ENCODE peak calls at places on chromosomes 16 and 17, in four cellular contexts. V is GM12891, U is HL-60, A is transverse colon. J is an unnamed sample.

GRCh38 chr16:67699265-67699664 is 19.9 kb downstream of the GFOD2 start:
- DNase-seq in A (no peak), V (no peak), U (no peak), J (no peak)

GRCh38 chr17:348012-348411 is 4.6 kb downstream of the RPH3AL start:
- DNase-seq in A (no peak), V (no peak), U (no peak), J (no peak)

GRCh38 chr17:39553326-39553945 is 54.3 kb downstream of the NEUROD2 start:
- DNase-seq in A (no peak), V (no peak), U (no peak), J (no peak)

GRCh38 chr17:17837966-17838962 is 1.5 kb upstream of the SREBF1 start:
- DNase-seq in V (no peak), A (peak), U (no peak), J (no peak)

GRCh38 chr16:25434061-25434460 is 176.4 kb upstream of the ZKSCAN2 start:
- DNase-seq in U (no peak), V (no peak), A (no peak), J (no peak)

GRCh38 chr17:46983782-46984181 is 4.7 kb upstream of the RPRML start:
- DNase-seq in V (no peak), A (no peak), U (no peak), J (no peak)

GRCh38 chr17:36661047-36661666 is 59.8 kb downstream of the MRM1 start:
- DNase-seq in U (no peak), A (no peak), V (no peak), J (no peak)

GRCh38 chr16:17070882-17071592 is 399.7 kb downstream of the XYLT1 start:
- DNase-seq in U (peak), A (peak), V (peak), J (peak)

GRCh38 chr16:67029249-67030096 is 524 bp downstream of the CBFB start:
- DNase-seq in A (peak), V (peak), U (peak), J (no peak)

GRCh38 chr16:22008215-22009142 is 568 bp downstream of the MOSMO start:
- DNase-seq in U (no peak), A (peak), V (peak), J (no peak)

GRCh38 chr16:30499284-30499683 is 26.7 kb downstream of the ITGAL start:
- DNase-seq in V (no peak), U (no peak), A (no peak), J (no peak)

GRCh38 chr16:7270823-7271222 is 61.8 kb upstream of the RBFOX1 start:
- DNase-seq in V (no peak), U (no peak), A (no peak), J (no peak)

GRCh38 chr17:6843241-6843890 is 11.8 kb upstream of the TEKT1 start:
- DNase-seq in U (no peak), V (no peak), A (no peak), J (peak)

GRCh38 chr16:30066882-30067583 is 1.5 kb downstream of the ALDOA start:
- DNase-seq in U (no peak), A (peak), V (no peak), J (no peak)

GRCh38 chr16:55651841-55652824 is 3.7 kb upstream of the SLC6A2 start:
- DNase-seq in A (no peak), U (no peak), V (no peak), J (no peak)

GRCh38 chr17:78127888-78128615 is 503 bp downstream of the TMC6 start:
- DNase-seq in A (peak), V (no peak), U (no peak), J (no peak)

GRCh38 chr17:78374189-78374588 is 4.3 kb upstream of the PGS1 start:
- DNase-seq in V (no peak), A (no peak), U (no peak), J (no peak)

GRCh38 chr17:48577946-48578615 is at the start of gene HOXB4:
- DNase-seq in V (peak), U (no peak), A (peak), J (peak)

GRCh38 chr16:57118461-57119084 is 26.2 kb downstream of the CPNE2 start:
- DNase-seq in V (no peak), A (no peak), U (no peak), J (no peak)

GRCh38 chr17:28724500-28725165 is 1.4 kb downstream of the TLCD1 start:
- DNase-seq in V (no peak), U (peak), A (no peak), J (no peak)

GRCh38 chr17:45149669-45150603 is 1.7 kb downstream of the HEXIM1 start:
- DNase-seq in A (peak), V (no peak), U (no peak), J (no peak)

GRCh38 chr16:31134091-31134571 is 1.4 kb downstream of the PRSS8 start:
- DNase-seq in U (peak), V (no peak), A (no peak), J (no peak)

GRCh38 chr16:67562918-67563707 is 787 bp downstream of the CTCF start:
- DNase-seq in U (peak), V (no peak), A (peak), J (no peak)

GRCh38 chr16:49282690-49283375 is 1.2 kb upstream of the CBLN1 start:
- DNase-seq in U (no peak), A (no peak), V (no peak), J (no peak)

GRCh38 chr17:15124746-15125145 is 140.4 kb downstream of the PMP22 start:
- DNase-seq in V (no peak), A (no peak), U (no peak), J (no peak)

GRCh38 chr16:49674255-49674980 is 181.5 kb downstream of the ZNF423 start:
- DNase-seq in U (no peak), V (no peak), A (no peak), J (no peak)

GRCh38 chr17:6555331-6556120 is 829 bp downstream of the PITPNM3 start:
- DNase-seq in A (peak), V (no peak), U (no peak), J (no peak)

GRCh38 chr17:75091855-75092327 is 4.1 kb downstream of the SLC16A5 start:
- DNase-seq in V (no peak), U (no peak), A (peak), J (no peak)
- TF ChIP-seq POLR2AphosphoS5 in V (no peak), U (no peak), A (no peak), J (no peak)

DNA sequence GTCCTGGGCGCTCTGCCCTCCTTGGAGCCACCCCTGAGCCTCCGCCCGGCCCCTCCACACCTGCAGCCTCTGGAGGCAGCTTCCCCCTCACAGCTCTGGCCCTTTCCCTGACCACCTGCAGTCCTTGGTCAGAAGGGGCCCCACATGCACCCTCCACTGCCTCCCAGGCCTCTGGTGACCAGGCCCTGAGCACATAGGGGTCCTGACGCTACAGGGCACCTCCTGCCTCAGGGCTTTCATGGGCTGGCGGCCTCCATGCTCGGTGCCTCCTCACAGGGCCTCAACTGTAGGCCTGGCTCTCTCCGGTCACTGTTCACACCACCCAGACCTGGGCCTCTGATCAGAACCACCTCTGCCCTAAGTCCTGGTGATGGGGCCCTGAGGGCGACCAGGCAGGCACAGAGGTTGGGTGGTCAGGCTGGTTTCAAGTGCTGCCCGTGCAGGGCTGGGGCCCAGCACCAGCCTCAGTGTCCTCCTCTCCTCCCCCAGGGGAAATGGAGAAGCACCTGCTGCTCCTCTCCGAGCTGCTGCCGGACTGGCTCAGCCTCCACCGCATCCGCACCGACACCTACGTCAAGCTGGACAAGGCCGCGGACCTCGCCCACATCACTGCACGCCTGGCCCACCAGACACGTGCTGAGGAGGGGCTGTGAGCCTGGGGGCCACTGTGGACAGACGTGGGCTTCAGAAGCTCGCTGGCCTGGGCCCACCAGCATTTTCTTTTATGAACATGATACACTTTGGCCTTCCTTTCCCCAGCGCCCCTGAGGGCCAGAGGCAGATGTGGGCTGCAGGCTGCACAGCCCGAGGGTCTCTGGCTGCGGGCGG is 3.9 kb downstream of the APRT start:
- DNase-seq in V (no peak), U (no peak), A (no peak), J (no peak)
- TF ChIP-seq POLR2AphosphoS5 in V (peak), U (no peak), A (no peak), J (no peak)

DNA sequence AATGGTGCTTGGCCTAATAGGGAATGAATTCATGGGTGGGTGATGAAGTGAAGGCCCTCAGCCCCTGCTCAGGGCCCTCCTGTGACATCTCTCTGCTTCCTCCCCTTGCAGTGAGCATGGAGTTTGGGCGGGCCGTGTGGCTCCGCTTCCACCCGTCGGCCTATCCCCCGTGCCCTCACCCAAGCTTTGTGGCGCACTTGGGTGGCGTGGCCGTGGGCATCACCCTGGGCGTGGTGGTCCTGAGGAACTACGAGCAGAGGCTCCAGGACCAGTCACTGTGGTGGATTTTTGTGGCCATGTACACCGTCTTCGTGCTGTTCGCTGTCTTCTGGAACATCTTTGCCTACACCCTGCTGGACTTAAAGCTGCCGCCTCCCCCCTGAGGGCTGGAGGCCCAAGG is 21.1 kb downstream of the C17orf75 start:
- DNase-seq in V (no peak), U (no peak), A (no peak), J (no peak)
- TF ChIP-seq POLR2AphosphoS5 in V (no peak), U (no peak), A (no peak), J (no peak)

GRCh38 chr16:2152695-2153506 is 2.7 kb upstream of the TRAF7 start:
- DNase-seq in A (peak), V (no peak), U (no peak), J (no peak)

GRCh38 chr16:2149630-2150417 is 1.4 kb downstream of the RAB26 start:
- DNase-seq in V (no peak), A (no peak), U (no peak), J (no peak)

GRCh38 chr16:2148714-2149629 is 547 bp downstream of the RAB26 start:
- DNase-seq in U (no peak), A (no peak), V (no peak), J (no peak)

GRCh38 chr16:2150418-2151187 is 2.2 kb downstream of the RAB26 start:
- DNase-seq in V (no peak), U (no peak), A (peak), J (no peak)

GRCh38 chr16:2151188-2152091 is 3.0 kb downstream of the RAB26 start:
- DNase-seq in A (no peak), V (no peak), U (no peak), J (no peak)
- TF ChIP-seq POLR2AphosphoS5 in A (no peak), V (peak), U (peak), J (no peak)

DNA sequence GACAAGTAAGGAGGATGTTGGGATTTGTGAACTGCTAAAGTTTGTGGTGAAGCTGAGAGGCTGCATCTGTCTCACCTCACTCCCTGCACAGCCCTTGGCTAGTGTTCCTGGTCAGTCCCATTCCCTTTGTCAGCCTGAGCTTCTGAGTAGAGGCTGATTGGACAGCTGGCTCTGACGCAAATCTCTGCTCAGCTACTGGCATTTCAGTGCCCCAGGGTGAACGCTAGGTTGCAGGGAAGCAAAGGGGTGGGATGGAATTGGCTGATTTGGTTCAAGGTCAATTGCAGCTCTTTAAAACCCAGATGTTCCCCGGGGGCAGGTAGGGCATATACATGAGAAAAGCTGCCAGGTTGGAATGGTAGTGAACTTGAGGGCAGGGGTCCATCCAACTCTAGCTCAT is 23.1 kb upstream of the CNOT1 start:
- DNase-seq in U (no peak), V (no peak), A (no peak), J (no peak)
- TF ChIP-seq POLR2AphosphoS5 in U (no peak), V (no peak), A (no peak), J (no peak)

DNA sequence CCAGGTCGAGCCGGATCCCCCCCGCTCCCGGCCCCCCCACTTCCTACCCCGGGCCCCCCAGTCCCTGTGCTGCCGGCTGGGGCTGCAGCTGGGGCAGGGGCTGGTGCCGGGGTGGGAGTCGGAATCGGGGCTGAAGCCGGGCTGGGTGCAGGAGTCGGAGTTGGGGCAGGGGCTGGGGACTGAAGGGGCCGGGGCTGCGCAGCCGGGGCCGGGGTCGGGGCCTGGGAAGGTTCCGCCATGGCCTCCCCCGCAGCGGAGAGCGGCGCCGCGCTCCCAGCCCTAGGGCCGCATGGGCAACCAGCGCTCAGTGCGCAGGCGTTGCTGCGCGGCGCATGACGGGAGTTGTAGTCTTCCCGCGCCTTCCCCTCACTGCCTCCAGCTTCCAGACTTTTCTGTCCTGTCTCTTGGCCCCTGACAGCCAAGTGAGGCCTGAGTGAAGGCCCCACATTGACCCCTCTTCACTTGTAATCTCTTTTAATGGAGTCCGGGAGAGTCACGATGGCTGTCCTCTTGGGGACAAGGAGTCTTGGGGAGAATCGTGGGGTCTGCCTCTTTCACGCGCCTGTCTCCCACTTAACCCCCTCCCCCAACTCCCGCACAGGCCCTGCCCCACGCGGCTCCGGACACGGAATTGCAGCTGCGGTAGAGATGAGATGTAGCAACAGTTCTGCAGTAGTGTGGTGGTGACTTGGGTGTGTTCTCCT is at the start of gene KAT2A:
- DNase-seq in A (peak), U (peak), V (peak), J (no peak)
- TF ChIP-seq POLR2AphosphoS5 in A (peak), U (peak), V (peak), J (peak)

GRCh38 chr17:75105269-75106080 is 4.3 kb upstream of the ARMC7 start:
- DNase-seq in U (no peak), A (peak), V (peak), J (no peak)
- TF ChIP-seq POLR2AphosphoS5 in U (no peak), A (no peak), V (no peak), J (no peak)

J was measured in SK-N-MC.